ENCODE peak calls at places on chromosome 20, in five cellular contexts. S, W, J, Q and C are unnamed samples. For H3K27me3, the result is how much of the 10 kb centered on the place peaks cover.

GRCh38 chr20:48339147-48339985 is 488.4 kb downstream of the PREX1 start:
- DNase-seq in S (no peak), W (no peak), J (no peak), Q (peak), C (no peak)

GRCh38 chr20:29750268-29750899 is 1507.1 kb upstream of the DEFB115 start:
- DNase-seq in S (no peak), W (no peak), J (no peak), Q (no peak), C (no peak)

GRCh38 chr20:48180637-48181036 is 395.4 kb upstream of the SULF2 start:
- DNase-seq in S (no peak), W (no peak), J (peak), Q (no peak), C (no peak)

GRCh38 chr20:32539063-32539816 is 45.9 kb downstream of the NOL4L start:
- DNase-seq in S (no peak), W (no peak), J (no peak), Q (no peak), C (peak)

GRCh38 chr20:47137231-47137865 is 219.2 kb downstream of the ZMYND8 start:
- DNase-seq in S (no peak), W (no peak), J (peak), Q (no peak), C (no peak)

GRCh38 chr20:49318430-49319203 is 40.8 kb upstream of the ZNFX1 start:
- DNase-seq in S (no peak), W (no peak), J (no peak), Q (no peak), C (peak)

GRCh38 chr20:52410182-52410647 is 218.6 kb upstream of the ZFP64 start:
- DNase-seq in S (peak), W (no peak), J (no peak), Q (no peak), C (peak)

GRCh38 chr20:46351357-46352058 is 43.2 kb upstream of the CDH22 start:
- DNase-seq in S (no peak), W (no peak), J (no peak), Q (no peak), C (no peak)

GRCh38 chr20:44039147-44039546 is 124.5 kb downstream of the TOX2 start:
- DNase-seq in S (no peak), W (no peak), J (no peak), Q (no peak), C (no peak)

GRCh38 chr20:37095108-37095608 is 639 bp downstream of the RBL1 start:
- DNase-seq in S (peak), W (peak), J (no peak), Q (peak), C (peak)

GRCh38 chr20:31593221-31594001 is 11.7 kb upstream of the ID1 start:
- DNase-seq in S (no peak), W (peak), J (peak), Q (no peak), C (no peak)

GRCh38 chr20:6718660-6719059 is 48.8 kb upstream of the BMP2 start:
- DNase-seq in S (no peak), W (peak), J (peak), Q (no peak), C (no peak)

GRCh38 chr20:47529840-47530239 is 28.2 kb downstream of the NCOA3 start:
- DNase-seq in S (no peak), W (no peak), J (no peak), Q (no peak), C (no peak)

GRCh38 chr20:50754420-50754819 is 23.0 kb downstream of the PARD6B start:
- DNase-seq in S (no peak), W (no peak), J (no peak), Q (no peak), C (no peak)

GRCh38 chr20:5197847-5198650 is 71.2 kb downstream of the CDS2 start:
- DNase-seq in S (no peak), W (no peak), J (no peak), Q (no peak), C (no peak)

GRCh38 chr20:51365670-51366069 is 176.8 kb downstream of the NFATC2 start:
- DNase-seq in S (no peak), W (peak), J (no peak), Q (no peak), C (no peak)

GRCh38 chr20:38671186-38671585 is 53.1 kb upstream of the SLC32A1 start:
- DNase-seq in S (no peak), W (no peak), J (no peak), Q (no peak), C (no peak)

GRCh38 chr20:13200767-13201500 is 20.1 kb upstream of the ISM1 start:
- DNase-seq in S (no peak), W (no peak), J (no peak), Q (no peak), C (no peak)

GRCh38 chr20:56362833-56363413 is 4.1 kb downstream of the FAM210B start:
- DNase-seq in S (no peak), W (no peak), J (no peak), Q (no peak), C (no peak)

GRCh38 chr20:58044286-58044685 is 184.2 kb downstream of the ANKRD60 start:
- DNase-seq in S (no peak), W (no peak), J (no peak), Q (no peak), C (no peak)

GRCh38 chr20:24468401-24469115 is 871 bp upstream of the SYNDIG1 start:
- DNase-seq in S (no peak), W (no peak), J (no peak), Q (no peak), C (no peak)

GRCh38 chr20:49385471-49385870 is 97.0 kb downstream of the KCNB1 start:
- DNase-seq in S (no peak), W (peak), J (peak), Q (no peak), C (no peak)

GRCh38 chr20:40860487-40860902 is 168.1 kb upstream of the TOP1 start:
- DNase-seq in S (no peak), W (peak), J (no peak), Q (no peak), C (no peak)

GRCh38 chr20:32707691-32708581 is 34.2 kb upstream of the C20orf203 start:
- DNase-seq in S (no peak), W (no peak), J (peak), Q (no peak), C (no peak)

GRCh38 chr20:31857861-31858835 is 12.2 kb downstream of the DUSP15 start:
- DNase-seq in S (no peak), W (no peak), J (no peak), Q (no peak), C (peak)

GRCh38 chr20:14996883-14997672 is 659.7 kb upstream of the FLRT3 start:
- DNase-seq in S (no peak), W (peak), J (no peak), Q (no peak), C (no peak)

GRCh38 chr20:11890331-11891080 is 27.2 kb upstream of the BTBD3 start:
- DNase-seq in S (no peak), W (peak), J (peak), Q (peak), C (peak)

GRCh38 chr20:52996726-52997125 is 24.6 kb downstream of the TSHZ2 start:
- DNase-seq in S (no peak), W (no peak), J (no peak), Q (no peak), C (no peak)

DNA sequence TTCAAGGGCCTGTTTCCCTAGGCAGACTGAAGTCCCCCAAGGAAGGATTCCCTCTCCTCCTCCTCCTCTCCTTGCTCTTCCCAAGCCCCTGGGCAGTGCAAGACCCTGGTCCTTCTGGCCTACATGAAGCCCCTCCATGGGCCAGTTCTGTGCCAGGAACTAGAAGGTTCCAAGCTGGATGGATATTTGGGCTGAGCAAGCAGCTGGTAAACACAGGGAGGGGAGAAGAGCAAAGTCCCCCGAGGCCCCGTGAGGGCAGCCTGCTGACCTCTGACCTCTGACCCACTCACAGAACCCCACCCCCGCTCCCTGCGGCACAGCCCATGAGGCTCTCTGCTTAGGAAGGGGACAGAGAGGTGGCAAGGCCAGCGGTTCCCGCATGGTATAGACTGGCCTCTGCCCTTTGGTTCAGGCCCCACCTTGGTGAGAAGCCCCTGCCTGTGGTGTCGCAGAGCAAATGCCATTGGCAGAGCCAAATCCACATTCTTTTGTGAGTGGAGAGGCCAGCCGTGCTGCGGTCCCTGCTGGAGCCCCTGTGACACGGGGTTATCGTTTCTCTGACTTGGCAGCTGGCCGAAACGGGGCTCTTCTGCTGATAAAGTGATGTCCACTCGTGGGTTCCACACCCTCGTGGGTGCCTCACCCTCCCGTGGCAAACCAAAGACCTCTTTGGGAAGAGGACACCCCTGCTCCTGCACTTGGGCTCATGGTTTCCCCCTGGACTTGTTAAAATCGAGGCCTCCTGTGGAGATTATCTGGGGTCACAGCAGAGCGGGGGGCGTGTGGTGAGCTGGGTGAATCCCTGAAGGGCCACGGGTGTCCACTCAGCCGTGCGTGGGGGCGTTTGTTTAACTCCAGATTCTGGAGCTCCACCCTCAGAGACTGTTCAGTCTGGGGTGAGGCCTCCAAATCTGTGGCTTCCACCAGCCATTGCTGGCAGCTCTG is 2.1 kb upstream of the CHRNA4 start:
- DNase-seq in S (no peak), W (no peak), J (no peak), Q (no peak), C (no peak)
- H3K4me3 ChIP-seq in S (no peak), W (no peak), J (no peak), Q (no peak), C (no peak)

DNA sequence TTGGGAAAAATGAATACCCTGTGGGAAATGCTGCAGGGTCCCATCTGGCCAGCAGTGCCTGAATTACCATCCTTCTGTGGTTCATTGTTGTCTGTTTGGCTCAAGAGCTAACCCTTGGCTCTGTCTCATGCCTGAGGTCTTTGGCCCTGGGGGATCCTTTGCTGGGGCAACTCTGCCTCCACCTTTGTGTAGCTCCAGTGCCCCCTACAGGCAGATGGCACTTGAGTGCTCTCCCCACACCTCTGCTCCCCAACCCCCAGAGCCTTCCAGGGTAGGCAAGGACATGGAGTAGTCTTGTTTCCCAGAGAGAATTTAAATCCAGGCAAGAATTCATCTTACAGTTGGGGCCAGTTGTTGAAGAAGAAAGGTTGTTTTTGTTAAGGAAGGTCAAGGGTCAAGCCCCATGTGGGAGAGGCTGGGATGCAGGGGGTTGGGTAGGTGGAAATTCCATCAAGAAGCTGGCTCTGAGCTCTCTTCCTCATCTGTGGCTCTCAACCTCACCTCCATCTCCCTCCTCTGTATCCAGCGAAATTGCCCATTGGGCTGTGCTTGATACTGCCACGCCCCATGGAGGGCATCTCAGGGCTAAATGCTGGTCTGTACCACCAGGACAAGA is 44.2 kb downstream of the ZNF831 start:
- DNase-seq in S (peak), W (peak), J (no peak), Q (peak), C (peak)
- H3K27me3 ChIP-seq in S (under half), W (under half), J (under half), Q (under half), C (under half)

GRCh38 chr20:33788351-33789049 is 22.6 kb upstream of the CHMP4B start:
- DNase-seq in S (no peak), W (no peak), J (no peak), Q (no peak), C (no peak)

GRCh38 chr20:33789858-33790182 is 21.3 kb upstream of the CHMP4B start:
- DNase-seq in S (no peak), W (no peak), J (no peak), Q (no peak), C (no peak)

GRCh38 chr20:33790571-33790970 is 20.6 kb upstream of the CHMP4B start:
- DNase-seq in S (no peak), W (no peak), J (no peak), Q (peak), C (no peak)

GRCh38 chr20:33791021-33791420 is 20.1 kb upstream of the CHMP4B start:
- DNase-seq in S (no peak), W (no peak), J (no peak), Q (no peak), C (no peak)

DNA sequence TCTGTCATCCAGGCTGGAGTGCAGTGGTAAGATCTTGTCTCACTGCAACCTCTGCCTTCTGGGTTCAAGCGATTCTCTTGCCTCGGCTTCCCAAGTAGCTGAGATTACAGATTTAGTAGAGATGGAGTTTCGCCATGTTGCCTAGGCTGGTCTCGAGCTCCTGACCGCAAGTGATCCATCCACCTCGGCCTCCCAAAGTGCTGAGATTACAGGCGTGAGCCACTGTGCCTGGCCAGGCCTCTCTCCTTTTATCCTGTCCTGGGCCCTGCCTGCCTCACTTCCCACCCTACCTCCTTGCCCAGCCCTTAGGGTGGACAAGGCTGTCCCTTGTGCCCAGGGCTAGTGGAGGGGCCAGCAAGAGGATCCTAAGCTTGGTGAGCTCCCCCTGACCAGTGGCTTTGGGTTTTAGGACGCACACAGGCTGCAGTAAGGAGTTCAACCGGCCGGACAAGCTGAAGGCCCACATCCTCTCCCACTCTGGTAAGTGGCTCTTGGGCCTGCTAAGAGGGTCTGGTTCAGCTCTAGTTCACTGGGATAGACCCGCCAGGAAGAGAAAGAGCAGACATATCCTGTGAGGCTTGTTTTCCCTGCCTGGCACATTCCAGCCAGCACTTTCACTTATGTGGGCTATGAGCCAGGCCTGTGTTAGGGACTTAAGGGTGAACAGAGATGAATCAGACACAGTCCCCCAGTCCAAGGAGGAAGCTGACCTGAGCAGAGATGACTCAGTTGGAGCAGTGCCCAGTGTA is 21.9 kb upstream of the CHMP4B start:
- DNase-seq in S (no peak), W (peak), J (peak), Q (peak), C (no peak)
- H3K4me3 ChIP-seq in S (no peak), W (no peak), J (no peak), Q (no peak), C (no peak)

DNA sequence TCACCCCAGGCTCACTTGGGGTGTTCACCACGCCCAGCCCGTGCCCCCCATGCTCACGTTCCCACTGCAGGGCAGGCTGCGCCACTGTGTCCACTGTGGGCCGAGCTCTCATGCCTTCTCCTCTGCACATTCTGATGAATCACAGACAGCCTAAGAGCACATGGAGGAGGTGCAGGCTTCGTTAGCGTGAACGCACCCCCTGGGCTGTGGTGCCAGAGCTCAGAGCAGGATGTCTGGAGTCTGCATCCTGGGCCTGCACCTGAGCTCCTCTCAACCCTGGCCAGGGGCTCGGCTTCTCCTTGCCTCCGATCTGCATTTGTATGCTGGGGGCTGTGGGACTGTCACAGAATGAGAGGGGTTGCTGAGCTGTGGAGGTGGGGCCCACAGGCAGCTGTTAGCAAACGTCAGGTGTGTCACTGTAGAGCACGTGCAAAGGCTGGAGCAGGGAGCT is 309.7 kb downstream of the TAF4 start:
- DNase-seq in S (no peak), W (no peak), J (no peak), Q (no peak), C (no peak)
- H3K27me3 ChIP-seq in S (under half), W (under half), J (under half), Q (under half), C (under half)

GRCh38 chr20:35738410-35739179 is 3.5 kb downstream of the RBM39 start:
- DNase-seq in S (no peak), W (no peak), J (no peak), Q (no peak), C (no peak)

GRCh38 chr20:35737865-35738333 is 4.2 kb downstream of the RBM39 start:
- DNase-seq in S (no peak), W (no peak), J (no peak), Q (no peak), C (no peak)

GRCh38 chr20:35742741-35743523 is 872 bp upstream of the RBM39 start:
- DNase-seq in S (no peak), W (no peak), J (peak), Q (no peak), C (peak)

GRCh38 chr20:35741892-35742740 is at the start of gene RBM39:
- DNase-seq in S (peak), W (peak), J (peak), Q (peak), C (peak)

DNA sequence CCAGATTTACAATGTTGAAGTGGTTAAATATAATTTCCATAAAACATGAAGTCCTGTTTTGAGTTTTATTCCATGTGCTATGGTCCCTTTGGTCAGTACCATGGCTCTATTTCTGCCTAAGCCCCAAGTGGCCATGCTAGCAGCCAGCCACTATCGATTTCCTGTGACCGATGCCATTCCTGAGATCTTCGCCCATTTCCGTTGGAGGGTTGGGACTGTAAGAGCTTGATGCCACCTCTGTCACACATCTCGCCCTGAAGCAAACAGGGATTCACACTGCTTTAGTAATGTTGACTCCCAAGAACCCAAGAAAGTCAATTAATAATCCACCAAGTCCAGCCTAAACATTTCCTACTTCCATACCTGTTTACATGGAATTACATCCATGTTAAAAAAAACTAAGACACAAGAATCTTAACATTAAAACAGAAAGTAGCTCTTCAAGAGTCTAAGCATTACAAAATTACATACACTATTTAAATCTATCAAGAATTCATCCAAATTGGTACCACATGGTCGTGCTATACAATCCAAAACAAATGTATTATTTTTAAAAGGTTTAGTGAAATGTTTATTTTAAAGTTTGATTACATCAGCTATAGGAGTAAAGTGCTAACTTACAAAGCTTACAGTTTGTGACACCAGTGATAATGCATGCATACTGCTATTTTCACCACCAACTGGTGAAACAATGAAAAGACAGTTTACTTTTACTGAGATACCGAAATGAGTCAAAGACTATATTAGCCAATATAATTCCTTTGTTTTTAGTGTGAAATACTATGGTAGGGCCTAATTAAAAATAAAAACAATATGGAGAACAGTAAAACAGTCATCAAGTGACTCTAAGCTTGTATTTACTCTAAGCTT is 2.5 kb downstream of the RBM39 start:
- DNase-seq in S (no peak), W (peak), J (no peak), Q (no peak), C (peak)
- H3K4me3 ChIP-seq in S (peak), W (peak), J (no peak), Q (no peak), C (peak)

DNA sequence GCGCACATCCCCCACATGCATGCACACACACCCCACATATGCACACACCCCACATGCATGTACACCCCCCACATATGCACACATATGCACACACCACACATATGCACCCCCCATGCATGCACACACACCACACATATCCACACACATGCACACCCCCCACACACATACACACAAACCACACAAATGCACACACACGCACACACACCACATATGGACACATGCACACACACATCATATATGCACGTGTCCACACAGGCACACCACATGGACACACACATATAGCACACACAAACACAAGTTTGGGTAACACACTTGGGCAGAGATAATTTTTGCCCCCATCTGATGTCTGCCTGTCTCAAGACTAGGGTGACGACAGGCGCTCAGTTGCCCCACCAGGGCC is 8.3 kb downstream of the BHLHE23 start:
- DNase-seq in S (no peak), W (no peak), J (no peak), Q (no peak), C (no peak)
- H3K27me3 ChIP-seq in S (under half), W (under half), J (half or more), Q (under half), C (under half)